ENCODE peak calls at places on chromosomes 16 and 17, in five cellular contexts. S, O, P, D and K are unnamed samples.
A peak's percentile ranks its signal among the peaks of the same experiment; 100 is the strongest.

GRCh38 chr16:1914084-1914608 is 4.1 kb downstream of the HS3ST6 start:
- DNase-seq in P (no peak), D (no peak), O (no peak), S (no peak), K (no peak)

GRCh38 chr17:36845916-36846315 is 91.4 kb upstream of the LHX1 start:
- DNase-seq in P (no peak), D (no peak), S (no peak), O (no peak), K (no peak)

GRCh38 chr16:58732545-58733247 is 1.4 kb downstream of the GOT2 start:
- DNase-seq in P (peak; percentile 10), D (no peak), S (peak; percentile 42), O (no peak), K (peak; percentile 33)

GRCh38 chr17:50304781-50305404 is 30.6 kb downstream of the TMEM92 start:
- DNase-seq in P (no peak), S (peak; percentile 79), D (no peak), O (no peak), K (peak; percentile 50)

GRCh38 chr16:64626771-64627170 is 495.1 kb downstream of the CDH11 start:
- DNase-seq in S (peak; percentile 1), P (no peak), O (no peak), D (no peak), K (peak; percentile 19)

GRCh38 chr16:9256196-9256595 is 164.8 kb downstream of the HAPSTR1 start:
- DNase-seq in P (peak; percentile 87), O (peak; percentile 85), S (no peak), D (peak; percentile 50), K (no peak)

GRCh38 chr17:73956595-73957465 is 246.6 kb upstream of the RPL38 start:
- DNase-seq in P (peak; percentile 94), S (no peak), D (peak; percentile 57), O (peak; percentile 95), K (no peak)

GRCh38 chr16:70638814-70639792 is 7.3 kb upstream of the IL34 start:
- DNase-seq in O (no peak), S (peak; percentile 87), P (peak; percentile 44), D (peak; percentile 80), K (peak; percentile 98)

GRCh38 chr17:17767096-17767470 is 69.7 kb downstream of the SREBF1 start:
- DNase-seq in O (no peak), S (peak; percentile 22), D (no peak), P (no peak), K (no peak)

GRCh38 chr17:17765921-17766320 is 70.9 kb downstream of the SREBF1 start:
- DNase-seq in D (no peak), S (no peak), O (no peak), P (no peak), K (no peak)

GRCh38 chr17:17767497-17768286 is 69.1 kb downstream of the SREBF1 start:
- DNase-seq in O (no peak), S (no peak), D (no peak), P (no peak), K (no peak)

GRCh38 chr17:17765359-17765758 is 71.4 kb downstream of the SREBF1 start:
- DNase-seq in O (no peak), P (no peak), D (no peak), S (peak; percentile 62), K (peak; percentile 25)

DNA sequence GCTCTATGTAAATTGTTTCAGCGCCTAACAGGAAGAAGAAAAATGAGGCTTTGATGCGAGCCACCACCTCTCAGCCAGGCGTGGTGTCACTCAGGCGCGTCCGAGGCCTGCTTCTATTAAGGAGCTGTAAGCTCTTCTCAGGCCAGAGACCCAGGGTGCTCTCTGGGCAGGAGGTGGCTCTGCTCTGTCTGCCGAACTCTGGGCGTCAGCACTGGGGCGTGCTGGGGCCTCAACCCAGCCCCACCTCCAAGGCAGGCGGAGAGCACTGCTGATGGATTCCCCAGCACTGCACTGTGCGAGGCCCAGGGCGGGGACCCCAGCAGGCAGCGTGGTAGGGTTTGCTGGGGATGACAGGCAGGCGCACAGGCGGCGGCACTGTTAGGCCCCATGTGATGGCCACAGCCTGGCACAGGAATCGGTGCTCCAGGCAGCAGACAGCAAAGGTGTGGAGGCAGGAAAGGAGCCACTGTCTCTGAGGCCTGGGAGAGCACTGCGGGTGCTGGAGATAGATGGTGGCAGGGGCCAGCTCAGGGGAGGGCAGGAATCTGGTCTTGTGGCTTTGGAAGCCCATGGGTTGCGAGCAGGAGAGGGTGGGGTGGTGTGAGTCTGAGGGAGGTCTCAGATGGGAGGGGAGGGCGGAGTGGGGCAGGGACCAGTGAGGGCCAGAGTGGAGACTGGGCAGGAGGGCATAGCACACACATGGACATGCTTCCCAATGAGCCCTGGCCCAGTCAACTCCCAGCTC is 70.3 kb downstream of the SREBF1 start:
- DNase-seq in S (no peak), D (no peak), O (no peak), P (no peak), K (no peak)
- H2BK5ac ChIP-seq in S (no peak overlapping the region), D (no peak overlapping the region), O (no peak overlapping the region), P (no peak overlapping the region), K (no peak overlapping the region)

GRCh38 chr17:57285681-57286080 is 29.4 kb downstream of the MSI2 start:
- DNase-seq in D (no peak), S (no peak), P (no peak), O (no peak), K (no peak)
- H3K4me1 ChIP-seq in D (peaks cover 14% of the 10 kb centered on the region), S (peaks cover 3% of the 10 kb centered on the region), P (peaks cover 10% of the 10 kb centered on the region), O (peaks cover 9% of the 10 kb centered on the region), K (peaks cover 6% of the 10 kb centered on the region)

GRCh38 chr16:47907109-47907508 is 248.7 kb downstream of the ABCC12 start:
- DNase-seq in O (no peak), S (no peak), P (no peak), D (no peak), K (no peak)

GRCh38 chr16:47903470-47903869 is 252.3 kb downstream of the ABCC12 start:
- DNase-seq in S (no peak), O (no peak), D (no peak), P (no peak), K (no peak)

GRCh38 chr16:47904691-47905090 is 251.1 kb downstream of the ABCC12 start:
- DNase-seq in S (no peak), P (no peak), O (no peak), D (peak; percentile 94), K (no peak)

DNA sequence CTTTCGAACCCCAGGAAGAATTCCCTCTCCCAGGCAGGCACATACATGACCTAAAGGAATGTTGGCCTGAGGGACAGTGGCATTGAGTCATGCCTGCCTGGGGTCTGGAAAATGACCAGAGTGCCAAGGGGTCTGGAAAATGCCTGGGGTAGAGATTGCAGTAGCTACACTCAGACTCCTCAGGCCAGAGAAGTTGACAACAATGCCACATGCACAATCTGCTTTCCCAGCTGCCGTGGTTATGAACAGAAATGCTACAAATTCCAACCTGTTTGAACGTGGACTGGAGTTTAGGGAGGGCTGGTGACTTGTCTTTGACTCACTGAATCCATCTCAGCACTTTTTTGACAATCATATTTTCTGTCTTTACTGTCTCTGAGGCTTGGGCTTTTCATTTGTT is 250.0 kb downstream of the ABCC12 start:
- DNase-seq in O (no peak), D (peak; percentile 94), P (peak; percentile 66), S (peak; percentile 63), K (peak; percentile 38)
- H2BK5ac ChIP-seq in O (no peak overlapping the region), D (no peak overlapping the region), P (peak overlapping the region; percentile 17), S (no peak overlapping the region), K (no peak overlapping the region)

GRCh38 chr17:7475764-7476422 is 3.5 kb downstream of the ZBTB4 start:
- DNase-seq in P (no peak), D (peak; percentile 31), O (no peak), S (peak; percentile 41), K (peak; percentile 54)

GRCh38 chr17:7476474-7476873 is 3.0 kb downstream of the ZBTB4 start:
- DNase-seq in S (peak; percentile 76), P (peak; percentile 56), D (peak; percentile 63), O (no peak), K (peak; percentile 55)

GRCh38 chr17:7478276-7479138 is 924 bp downstream of the ZBTB4 start:
- DNase-seq in O (no peak), D (no peak), S (peak; percentile 18), P (peak; percentile 44), K (peak; percentile 63)

GRCh38 chr17:7477392-7478275 is 1.8 kb downstream of the ZBTB4 start:
- DNase-seq in S (peak; percentile 95), P (no peak), O (no peak), D (peak; percentile 41), K (peak; percentile 99)

GRCh38 chr17:7476951-7477350 is 2.5 kb downstream of the ZBTB4 start:
- DNase-seq in O (no peak), P (no peak), S (no peak), D (no peak), K (no peak)
- H3K4me1 ChIP-seq in O (peaks cover 8% of the 10 kb centered on the region), P (peaks cover 5% of the 10 kb centered on the region), S (peaks cover 22% of the 10 kb centered on the region), D (peaks cover 40% of the 10 kb centered on the region), K (peaks cover 37% of the 10 kb centered on the region)

DNA sequence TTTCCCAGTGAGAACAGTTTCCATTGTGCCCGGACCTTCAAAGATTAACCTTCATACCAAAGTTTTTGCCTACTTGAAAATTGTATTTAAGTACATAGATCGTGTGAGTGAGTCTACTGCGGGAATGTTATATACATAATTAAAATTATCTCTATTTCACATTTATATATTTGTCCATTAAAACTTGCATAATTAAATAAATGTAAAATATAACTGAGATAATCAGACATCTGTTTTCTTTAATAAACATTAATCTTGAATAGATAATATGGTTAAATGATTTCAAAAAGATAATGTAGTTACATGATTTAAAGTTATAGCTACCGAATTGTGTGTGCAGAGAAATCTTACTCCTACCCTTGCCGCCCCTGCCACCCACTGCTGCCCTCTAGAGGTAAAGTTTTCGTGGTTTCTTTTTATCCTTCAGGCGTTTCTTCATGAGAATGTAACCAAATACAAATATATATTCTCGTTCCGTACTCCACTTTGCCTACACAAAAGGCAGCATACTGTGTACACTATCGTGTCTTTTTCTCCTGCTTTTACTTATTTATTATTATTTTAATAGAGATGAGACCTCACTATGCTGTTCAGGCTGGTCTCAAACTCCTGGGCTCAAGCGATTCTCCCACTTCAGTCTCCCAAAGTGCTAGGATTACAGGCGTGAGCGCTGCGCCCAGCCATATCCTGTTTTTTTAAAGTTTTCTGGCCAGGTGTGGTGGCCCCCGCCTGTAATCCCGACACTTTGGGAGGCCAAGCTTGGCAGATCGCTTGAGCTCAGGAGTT is 35.6 kb downstream of the RPA1 start:
- DNase-seq in O (no peak), P (peak; percentile 32), S (peak; percentile 12), D (peak; percentile 85), K (peak; percentile 51)
- H2BK5ac ChIP-seq in O (no peak overlapping the region), P (no peak overlapping the region), S (no peak overlapping the region), D (no peak overlapping the region), K (no peak overlapping the region)

GRCh38 chr16:56988948-56989945 is at the start of gene NLRC5:
- DNase-seq in O (peak; percentile 68), S (peak; percentile 78), P (peak; percentile 69), D (peak; percentile 86), K (peak; percentile 92)

GRCh38 chr16:56988161-56988947 is 1.0 kb upstream of the NLRC5 start:
- DNase-seq in D (no peak), O (no peak), S (peak; percentile 37), P (no peak), K (peak; percentile 53)

GRCh38 chr16:56986361-56986760 is 3.0 kb upstream of the NLRC5 start:
- DNase-seq in O (no peak), D (no peak), P (no peak), S (no peak), K (no peak)

GRCh38 chr16:56985962-56986360 is 3.4 kb upstream of the NLRC5 start:
- DNase-seq in D (no peak), P (no peak), S (no peak), O (no peak), K (no peak)

DNA sequence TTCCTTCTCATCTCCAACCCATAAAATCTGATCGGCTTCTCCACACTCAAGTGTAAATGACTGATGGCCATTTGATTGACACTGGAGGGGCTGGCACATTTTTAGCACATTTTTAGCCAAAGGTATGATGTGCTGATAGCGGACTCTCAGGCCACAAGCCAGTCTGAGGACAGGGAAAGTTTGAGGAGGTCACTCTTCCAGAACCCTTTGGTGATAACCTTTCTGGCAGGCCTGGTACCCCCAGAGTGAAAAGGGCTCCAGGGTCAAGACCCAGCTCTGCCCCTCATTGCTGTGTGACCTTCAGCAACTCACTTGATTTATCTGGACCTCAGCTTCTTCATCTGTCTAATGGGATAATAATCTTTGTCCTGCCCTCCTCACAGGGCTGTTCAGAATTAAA is 1.7 kb upstream of the NLRC5 start:
- DNase-seq in P (no peak), D (no peak), O (no peak), S (no peak), K (no peak)
- H3K4me1 ChIP-seq in P (no peaks in the 10 kb centered on the region), D (peaks cover 6% of the 10 kb centered on the region), O (no peaks in the 10 kb centered on the region), S (peaks cover 26% of the 10 kb centered on the region), K (peaks cover 19% of the 10 kb centered on the region)